ENCODE peak calls at places on chromosomes 5 and 9, in four cellular contexts. One of them, this sample, is unnamed. For H3K4me1, the result is how much of the 10 kb centered on the place peaks cover.

GRCh38 chr5:54792611-54793404 is 192.6 kb downstream of the ESM1 start:
- DNase-seq in ascending aorta: peak
- DNase-seq in A673: no peak
- DNase-seq in ovary: no peak
- DNase-seq in this sample: no peak

GRCh38 chr9:92325991-92326500 is 293 bp downstream of the CENPP start:
- DNase-seq in ovary: no peak
- DNase-seq in A673: peak
- DNase-seq in ascending aorta: no peak
- DNase-seq in this sample: no peak

GRCh38 chr5:94901071-94901979 is 282.9 kb downstream of the SLF1 start:
- DNase-seq in ovary: no peak
- DNase-seq in ascending aorta: no peak
- DNase-seq in A673: peak
- DNase-seq in this sample: no peak

GRCh38 chr5:27080147-27080546 is 41.8 kb upstream of the CDH9 start:
- DNase-seq in A673: no peak
- DNase-seq in ovary: no peak
- DNase-seq in ascending aorta: no peak
- DNase-seq in this sample: no peak

GRCh38 chr5:78467744-78468357 is 107.4 kb downstream of the SCAMP1 start:
- DNase-seq in ovary: no peak
- DNase-seq in A673: peak
- DNase-seq in ascending aorta: no peak
- DNase-seq in this sample: no peak

GRCh38 chr9:21294325-21294724 is 10.8 kb downstream of the IFNA5 start:
- DNase-seq in ascending aorta: no peak
- DNase-seq in ovary: no peak
- DNase-seq in A673: no peak
- DNase-seq in this sample: no peak

GRCh38 chr5:143014017-143014651 is 244.0 kb downstream of the ARHGAP26 start:
- DNase-seq in ascending aorta: no peak
- DNase-seq in A673: peak
- DNase-seq in ovary: no peak
- DNase-seq in this sample: no peak

GRCh38 chr5:65817936-65818335 is 95.9 kb downstream of the NLN start:
- DNase-seq in A673: no peak
- DNase-seq in ovary: no peak
- DNase-seq in ascending aorta: no peak
- DNase-seq in this sample: no peak

GRCh38 chr9:127844821-127845359 is 9.6 kb downstream of the ENG start:
- DNase-seq in ovary: peak
- DNase-seq in ascending aorta: no peak
- DNase-seq in A673: no peak
- DNase-seq in this sample: no peak

GRCh38 chr9:89293014-89293413 is 18.0 kb upstream of the CKS2 start:
- DNase-seq in ovary: no peak
- DNase-seq in ascending aorta: no peak
- DNase-seq in A673: no peak
- DNase-seq in this sample: no peak

GRCh38 chr9:33449715-33450114 is 2.3 kb upstream of the AQP3 start:
- DNase-seq in ovary: no peak
- DNase-seq in ascending aorta: no peak
- DNase-seq in A673: no peak
- DNase-seq in this sample: no peak

GRCh38 chr9:137479315-137479861 is 20.3 kb upstream of the NSMF start:
- DNase-seq in ovary: no peak
- DNase-seq in ascending aorta: no peak
- DNase-seq in A673: no peak
- DNase-seq in this sample: no peak

GRCh38 chr9:137027369-137028012 is 546 bp downstream of the ABCA2 start:
- DNase-seq in ovary: no peak
- DNase-seq in A673: no peak
- DNase-seq in ascending aorta: no peak
- DNase-seq in this sample: no peak

GRCh38 chr5:160333726-160334125 is 21.4 kb upstream of the CCNJL start:
- DNase-seq in A673: no peak
- DNase-seq in ascending aorta: no peak
- DNase-seq in ovary: no peak
- DNase-seq in this sample: no peak

GRCh38 chr5:136062563-136063274 is 33.9 kb downstream of the TGFBI start:
- DNase-seq in ovary: no peak
- DNase-seq in ascending aorta: peak
- DNase-seq in A673: peak
- DNase-seq in this sample: no peak

GRCh38 chr9:35193762-35194161 is 32.0 kb downstream of the UNC13B start:
- DNase-seq in ascending aorta: no peak
- DNase-seq in ovary: no peak
- DNase-seq in A673: no peak
- DNase-seq in this sample: no peak

GRCh38 chr5:174426388-174426787 is 298.0 kb upstream of the MSX2 start:
- DNase-seq in A673: peak
- DNase-seq in ovary: no peak
- DNase-seq in ascending aorta: no peak
- DNase-seq in this sample: no peak

GRCh38 chr5:62502456-62503101 is 76.0 kb upstream of the LRRC70 start:
- DNase-seq in ascending aorta: no peak
- DNase-seq in A673: no peak
- DNase-seq in ovary: no peak
- DNase-seq in this sample: no peak

GRCh38 chr9:112447283-112447761 is 39.3 kb upstream of the KIAA1958 start:
- DNase-seq in A673: no peak
- DNase-seq in ascending aorta: peak
- DNase-seq in ovary: no peak
- DNase-seq in this sample: peak

GRCh38 chr5:104179057-104179456 is 616.5 kb upstream of the NUDT12 start:
- DNase-seq in ascending aorta: no peak
- DNase-seq in A673: peak
- DNase-seq in ovary: no peak
- DNase-seq in this sample: no peak

GRCh38 chr9:69034071-69034470 is 1.5 kb upstream of the FXN start:
- DNase-seq in ovary: no peak
- DNase-seq in A673: no peak
- DNase-seq in ascending aorta: no peak
- DNase-seq in this sample: no peak

GRCh38 chr5:89662499-89662898 is 747.1 kb downstream of the CETN3 start:
- DNase-seq in A673: no peak
- DNase-seq in ovary: no peak
- DNase-seq in ascending aorta: no peak
- DNase-seq in this sample: peak

GRCh38 chr5:180435594-180435993 is 58.6 kb upstream of the CNOT6 start:
- DNase-seq in ovary: no peak
- DNase-seq in ascending aorta: no peak
- DNase-seq in A673: no peak
- DNase-seq in this sample: no peak
- H3K4me3 ChIP-seq in ovary: no peak
- H3K4me3 ChIP-seq in ascending aorta: no peak
- H3K4me3 ChIP-seq in A673: no peak
- H3K4me3 ChIP-seq in this sample: no peak

DNA sequence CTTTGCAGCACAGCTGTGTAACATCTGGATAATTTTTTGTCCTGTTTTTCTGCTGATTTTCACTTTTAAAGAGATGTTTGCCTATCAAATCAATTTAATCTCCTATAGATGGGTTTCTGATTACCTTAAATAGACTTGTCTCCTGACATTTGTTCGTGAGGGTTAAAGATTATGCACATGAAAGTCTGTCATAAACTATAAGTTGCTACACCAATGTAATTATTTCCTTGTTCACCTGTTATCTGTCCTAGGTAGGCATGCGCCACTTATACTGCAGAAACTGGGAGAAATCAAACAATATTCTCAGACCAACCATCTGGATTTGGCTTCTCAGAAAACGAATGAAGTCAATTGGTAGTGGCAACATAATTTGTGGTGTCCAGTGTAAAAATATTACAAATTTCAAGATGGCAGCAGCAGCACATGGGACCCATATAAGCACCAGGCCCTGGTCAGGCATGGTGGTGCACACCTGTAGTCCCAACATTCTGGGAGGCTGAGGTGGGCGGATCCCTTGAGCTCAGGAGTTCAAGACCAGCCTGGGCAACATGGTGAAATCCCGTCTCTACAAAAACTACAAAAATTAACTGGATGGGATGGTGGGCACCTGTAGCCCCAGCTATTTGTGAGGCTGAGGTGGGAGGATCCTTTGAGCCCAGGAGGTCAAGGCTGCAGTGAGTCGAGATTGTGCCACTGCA is 20.3 kb downstream of the RFK start:
- DNase-seq in A673: no peak
- DNase-seq in ascending aorta: no peak
- DNase-seq in ovary: no peak
- DNase-seq in this sample: no peak
- H3K4me1 ChIP-seq in A673: under half
- H3K4me1 ChIP-seq in ascending aorta: under half
- H3K4me1 ChIP-seq in ovary: under half
- H3K4me1 ChIP-seq in this sample: under half

GRCh38 chr9:87371801-87372374 is 125.8 kb upstream of the DAPK1 start:
- DNase-seq in ascending aorta: no peak
- DNase-seq in A673: no peak
- DNase-seq in ovary: no peak
- DNase-seq in this sample: no peak

GRCh38 chr9:87370003-87370685 is 127.5 kb upstream of the DAPK1 start:
- DNase-seq in A673: no peak
- DNase-seq in ascending aorta: no peak
- DNase-seq in ovary: no peak
- DNase-seq in this sample: no peak

GRCh38 chr9:87379300-87379699 is 118.4 kb upstream of the DAPK1 start:
- DNase-seq in ovary: no peak
- DNase-seq in ascending aorta: no peak
- DNase-seq in A673: no peak
- DNase-seq in this sample: no peak

GRCh38 chr9:87372401-87372851 is 125.2 kb upstream of the DAPK1 start:
- DNase-seq in A673: no peak
- DNase-seq in ovary: no peak
- DNase-seq in ascending aorta: no peak
- DNase-seq in this sample: no peak

GRCh38 chr9:87375397-87376073 is 122.1 kb upstream of the DAPK1 start:
- DNase-seq in ovary: no peak
- DNase-seq in A673: no peak
- DNase-seq in ascending aorta: no peak
- DNase-seq in this sample: no peak
- H3K4me3 ChIP-seq in ovary: no peak
- H3K4me3 ChIP-seq in A673: no peak
- H3K4me3 ChIP-seq in ascending aorta: no peak
- H3K4me3 ChIP-seq in this sample: no peak

GRCh38 chr5:139275536-139276297 is 17.8 kb upstream of the MATR3 start:
- DNase-seq in ascending aorta: no peak
- DNase-seq in ovary: no peak
- DNase-seq in A673: no peak
- DNase-seq in this sample: no peak

GRCh38 chr5:139273572-139274264 is 19.8 kb upstream of the MATR3 start:
- DNase-seq in ascending aorta: peak
- DNase-seq in ovary: peak
- DNase-seq in A673: peak
- DNase-seq in this sample: peak

GRCh38 chr5:139278540-139279274 is 14.8 kb upstream of the MATR3 start:
- DNase-seq in ascending aorta: no peak
- DNase-seq in A673: no peak
- DNase-seq in ovary: no peak
- DNase-seq in this sample: no peak

GRCh38 chr5:139276426-139276825 is 17.1 kb upstream of the MATR3 start:
- DNase-seq in ascending aorta: no peak
- DNase-seq in A673: no peak
- DNase-seq in ovary: no peak
- DNase-seq in this sample: no peak

DNA sequence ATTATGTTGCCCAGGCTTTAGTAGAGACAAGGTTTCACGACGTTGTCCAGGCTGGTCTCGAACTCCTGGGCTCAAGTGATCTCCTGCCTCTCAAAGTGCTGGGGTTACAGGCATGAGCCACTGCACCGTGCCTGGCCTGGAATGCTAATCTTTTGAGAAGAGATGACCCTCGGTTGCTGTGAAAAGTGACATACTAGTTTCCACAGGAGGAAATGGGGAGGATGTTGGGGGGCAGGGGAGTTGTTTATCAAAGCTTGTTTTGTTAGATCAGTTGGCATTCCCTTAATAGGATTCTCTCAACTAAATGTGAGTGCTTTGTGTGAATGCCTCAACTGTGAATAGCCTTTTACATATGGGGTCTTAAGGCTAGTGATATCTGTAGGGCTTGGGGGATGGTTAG is 16.4 kb upstream of the MATR3 start:
- DNase-seq in A673: no peak
- DNase-seq in ovary: no peak
- DNase-seq in ascending aorta: no peak
- DNase-seq in this sample: no peak
- H3K4me1 ChIP-seq in A673: under half
- H3K4me1 ChIP-seq in ovary: under half
- H3K4me1 ChIP-seq in ascending aorta: under half
- H3K4me1 ChIP-seq in this sample: under half

DNA sequence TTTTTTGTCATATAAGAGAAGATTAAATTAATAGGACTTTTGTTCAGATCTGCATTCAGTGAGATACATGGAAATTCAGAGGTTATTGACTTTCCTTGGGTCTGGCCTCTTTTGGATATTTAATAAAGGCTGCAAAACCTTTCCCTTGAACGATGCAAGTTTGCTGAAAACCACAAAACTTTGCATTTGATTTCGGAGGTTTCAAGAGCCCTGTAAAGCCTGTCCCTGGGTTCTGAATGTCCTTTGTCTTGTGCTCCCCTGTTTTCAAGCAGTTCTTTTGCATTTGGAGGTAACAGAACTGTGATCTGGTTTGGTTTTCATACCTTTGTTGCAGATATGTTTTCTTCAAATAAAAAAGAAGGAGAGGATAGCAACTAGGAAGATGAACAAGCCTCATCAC is 188.1 kb upstream of the DMRT1 start:
- DNase-seq in ascending aorta: no peak
- DNase-seq in ovary: no peak
- DNase-seq in A673: no peak
- DNase-seq in this sample: no peak
- H3K4me3 ChIP-seq in ascending aorta: no peak
- H3K4me3 ChIP-seq in ovary: no peak
- H3K4me3 ChIP-seq in A673: no peak
- H3K4me3 ChIP-seq in this sample: no peak

GRCh38 chr5:74633710-74634109 is 6.8 kb downstream of the ENC1 start:
- DNase-seq in ascending aorta: no peak
- DNase-seq in A673: no peak
- DNase-seq in ovary: no peak
- DNase-seq in this sample: no peak
- H3K4me1 ChIP-seq in ascending aorta: under half
- H3K4me1 ChIP-seq in A673: under half
- H3K4me1 ChIP-seq in ovary: under half
- H3K4me1 ChIP-seq in this sample: under half

GRCh38 chr9:9614607-9615006 is 998.2 kb downstream of the PTPRD start:
- DNase-seq in A673: no peak
- DNase-seq in ascending aorta: no peak
- DNase-seq in ovary: no peak
- DNase-seq in this sample: no peak

GRCh38 chr9:9612755-9613154 is 1000.0 kb downstream of the PTPRD start:
- DNase-seq in A673: no peak
- DNase-seq in ascending aorta: no peak
- DNase-seq in ovary: no peak
- DNase-seq in this sample: no peak

GRCh38 chr9:9615086-9615485 is 997.7 kb downstream of the PTPRD start:
- DNase-seq in A673: no peak
- DNase-seq in ovary: no peak
- DNase-seq in ascending aorta: no peak
- DNase-seq in this sample: no peak

GRCh38 chr9:9612270-9612669 is 1000.5 kb downstream of the PTPRD start:
- DNase-seq in ovary: no peak
- DNase-seq in A673: no peak
- DNase-seq in ascending aorta: no peak
- DNase-seq in this sample: no peak
- H3K4me3 ChIP-seq in ovary: no peak
- H3K4me3 ChIP-seq in A673: no peak
- H3K4me3 ChIP-seq in ascending aorta: no peak
- H3K4me3 ChIP-seq in this sample: no peak

GRCh38 chr9:135883410-135884089 is 23.8 kb downstream of the CAMSAP1 start:
- DNase-seq in ovary: no peak
- DNase-seq in ascending aorta: no peak
- DNase-seq in A673: no peak
- DNase-seq in this sample: no peak
- H3K4me1 ChIP-seq in ovary: under half
- H3K4me1 ChIP-seq in ascending aorta: under half
- H3K4me1 ChIP-seq in A673: under half
- H3K4me1 ChIP-seq in this sample: under half